ENCODE peak calls at places on chromosome 16, in five cellular contexts. B, R, H, J and X are unnamed samples.

GRCh38 chr16:11797957-11798299 is 870 bp upstream of the ZC3H7A start:
- DNase-seq in B (no peak), J (peak; percentile 50), H (no peak), R (no peak), X (no peak)

GRCh38 chr16:67237396-67238277 is 9.6 kb downstream of the FHOD1 start:
- DNase-seq in J (no peak), R (no peak), B (no peak), H (no peak), X (no peak)

GRCh38 chr16:70756071-70756470 is 44.9 kb downstream of the VAC14 start:
- DNase-seq in J (no peak), R (no peak), B (no peak), H (no peak), X (no peak)

GRCh38 chr16:76943936-76944335 is 247.1 kb upstream of the MON1B start:
- DNase-seq in R (no peak), H (no peak), B (no peak), J (no peak), X (no peak)

GRCh38 chr16:26668026-26668425 is 398.7 kb upstream of the C16orf82 start:
- DNase-seq in H (no peak), J (no peak), R (no peak), B (no peak), X (no peak)

GRCh38 chr16:88792668-88793587 is 7.9 kb upstream of the PIEZO1 start:
- DNase-seq in H (no peak), J (no peak), B (no peak), R (no peak), X (no peak)

GRCh38 chr16:28212532-28212873 is 738 bp upstream of the XPO6 start:
- DNase-seq in J (no peak), B (peak; percentile 40), H (no peak), R (no peak), X (no peak)

GRCh38 chr16:20114356-20114755 is 40.7 kb upstream of the GPR139 start:
- DNase-seq in R (peak; percentile 56), B (no peak), H (no peak), J (no peak), X (no peak)

GRCh38 chr16:24203675-24204074 is 52.5 kb upstream of the CACNG3 start:
- DNase-seq in J (no peak), B (no peak), H (no peak), R (no peak), X (no peak)

GRCh38 chr16:68987734-68988457 is 117.6 kb upstream of the HAS3 start:
- DNase-seq in R (no peak), B (no peak), H (no peak), J (no peak), X (no peak)

GRCh38 chr16:67936124-67936875 is at the start of gene PSMB10:
- DNase-seq in J (peak; percentile 47), R (no peak), B (peak; percentile 64), H (peak; percentile 64), X (peak; percentile 83)

GRCh38 chr16:4506450-4506849 is 30.3 kb downstream of the HMOX2 start:
- DNase-seq in J (peak; percentile 77), H (peak; percentile 85), R (peak; percentile 48), B (peak; percentile 70), X (peak; percentile 90)

GRCh38 chr16:2912330-2913199 is 834 bp downstream of the FLYWCH1 start:
- DNase-seq in J (peak; percentile 54), H (peak; percentile 58), R (no peak), B (peak; percentile 75), X (peak; percentile 80)

GRCh38 chr16:70770968-70771552 is 29.9 kb downstream of the VAC14 start:
- DNase-seq in J (peak; percentile 71), B (peak; percentile 39), H (peak; percentile 64), R (peak; percentile 56), X (peak; percentile 71)

GRCh38 chr16:84518804-84519341 is 14.4 kb upstream of the MEAK7 start:
- DNase-seq in B (no peak), J (no peak), R (no peak), H (no peak), X (no peak)

GRCh38 chr16:1380195-1380594 is 28.5 kb downstream of the GNPTG start:
- DNase-seq in R (no peak), B (no peak), H (peak; percentile 27), J (no peak), X (no peak)
- H3K4me3 ChIP-seq in R (no peak overlapping the region), B (no peak overlapping the region), H (peak overlapping the region; percentile 80), J (no peak overlapping the region), X (no peak overlapping the region)

DNA sequence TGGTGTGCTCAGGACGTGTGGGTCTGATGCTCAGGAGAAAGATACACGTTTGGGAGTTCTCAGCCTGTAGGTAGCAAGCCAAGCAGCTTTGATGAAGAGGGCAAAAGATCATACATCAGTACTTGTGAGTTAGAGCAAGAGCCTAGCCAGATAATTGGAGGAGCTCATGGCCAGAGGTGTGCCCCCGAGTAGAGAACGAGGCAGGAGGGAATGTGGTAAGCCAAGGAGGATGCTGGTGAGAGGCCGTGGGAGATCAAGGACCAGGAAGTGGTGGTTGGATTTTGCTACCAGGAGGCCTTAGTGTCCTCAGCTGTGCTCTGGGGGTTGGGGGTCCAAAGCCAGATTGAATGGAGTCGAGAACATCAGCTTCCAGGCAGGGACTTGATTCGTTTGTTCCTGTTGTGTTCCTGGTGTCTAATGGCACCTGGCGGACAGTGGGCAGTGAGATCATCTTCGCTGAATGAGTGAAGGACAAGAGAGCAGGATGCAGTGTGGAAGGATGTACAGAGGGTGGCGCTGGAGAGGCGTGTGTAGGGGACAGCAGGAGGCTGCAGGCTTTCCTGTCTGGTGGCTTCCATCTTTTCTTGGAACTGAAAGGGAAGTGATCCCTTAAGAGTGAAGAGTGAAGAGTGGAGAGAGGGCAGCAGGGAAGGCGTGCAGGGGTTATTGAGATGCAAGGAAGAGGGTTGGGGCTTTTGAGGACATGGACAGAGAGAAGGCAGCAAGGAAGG is 11.6 kb downstream of the FBXL19 start:
- DNase-seq in H (peak; percentile 74), R (no peak), B (peak; percentile 35), J (peak; percentile 56), X (peak; percentile 80)
- TF ChIP-seq CTCF in H (peak; percentile 64), R (no peak), B (peak; percentile 71), J (peak; percentile 65), X (peak; percentile 80)

GRCh38 chr16:62709856-62710255 is 673.6 kb upstream of the CDH8 start:
- DNase-seq in J (no peak), R (no peak), B (no peak), H (no peak), X (no peak)
- H3K4me3 ChIP-seq in J (no peak overlapping the region), R (no peak overlapping the region), B (no peak overlapping the region), H (no peak overlapping the region), X (no peak overlapping the region)

GRCh38 chr16:62261760-62262159 is 225.5 kb upstream of the CDH8 start:
- DNase-seq in R (no peak), H (no peak), B (no peak), J (no peak), X (no peak)

GRCh38 chr16:62253926-62254325 is 217.7 kb upstream of the CDH8 start:
- DNase-seq in R (peak; percentile 53), J (no peak), B (no peak), H (no peak), X (no peak)

GRCh38 chr16:62254847-62255246 is 218.6 kb upstream of the CDH8 start:
- DNase-seq in B (no peak), H (no peak), R (no peak), J (no peak), X (no peak)

DNA sequence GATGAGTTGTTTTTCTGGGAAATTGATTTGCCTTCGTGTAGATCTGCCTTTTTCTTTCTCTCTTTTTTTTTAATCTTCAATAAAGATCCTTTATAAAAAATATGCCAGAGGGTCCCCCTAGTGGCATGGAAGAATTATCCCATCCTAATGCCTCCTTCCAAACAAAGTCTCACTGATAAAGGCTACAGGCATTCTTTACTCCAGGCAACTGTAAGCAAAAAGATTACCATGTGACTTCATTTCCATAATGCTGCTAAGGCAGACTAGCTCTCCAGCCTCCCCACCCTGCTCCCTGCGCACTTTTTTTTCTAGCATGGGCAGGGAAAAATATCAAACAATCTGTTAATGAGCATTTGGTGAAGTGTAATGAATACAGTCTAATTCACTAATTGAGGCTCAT is 220.2 kb upstream of the CDH8 start:
- DNase-seq in H (peak; percentile 40), J (no peak), R (no peak), B (peak; percentile 6), X (peak; percentile 0)
- TF ChIP-seq CTCF in H (peak; percentile 71), J (no peak), R (no peak), B (no peak), X (no peak)

DNA sequence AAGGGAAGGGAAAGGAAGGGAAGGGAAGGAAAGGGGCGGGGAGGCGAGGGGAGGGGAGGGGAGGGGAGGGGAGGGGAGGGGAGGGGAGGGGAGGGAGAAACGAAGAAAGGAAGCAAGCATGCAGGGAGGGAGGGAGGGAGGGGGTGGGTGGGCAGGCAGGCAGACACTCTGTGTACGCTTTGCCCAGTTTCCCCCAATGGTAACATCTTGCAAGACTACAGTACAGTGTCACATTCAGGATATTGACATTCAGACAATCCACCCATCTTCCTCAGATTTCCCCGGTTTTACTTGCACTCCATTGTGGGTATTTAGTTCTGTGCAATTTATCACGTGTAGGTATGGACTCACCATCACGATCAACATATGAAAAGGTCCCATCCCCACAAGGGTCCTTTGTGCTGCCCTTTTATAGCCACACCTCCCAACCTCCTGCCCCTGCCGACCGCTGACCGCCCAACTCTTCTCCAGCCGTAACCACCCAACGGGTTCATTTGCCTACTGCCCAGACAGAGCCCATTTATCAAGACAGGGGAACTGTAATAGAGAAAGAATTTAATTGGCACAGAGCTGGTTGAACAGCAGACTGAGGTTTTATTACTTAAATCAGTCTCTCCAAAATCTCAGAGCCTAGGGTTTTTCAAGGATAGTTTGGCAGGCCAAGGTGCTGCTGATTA is 91.4 kb upstream of the FA2H start:
- DNase-seq in J (no peak), H (peak; percentile 42), B (peak; percentile 86), R (no peak), X (no peak)
- H3K4me3 ChIP-seq in J (no peak overlapping the region), H (no peak overlapping the region), B (no peak overlapping the region), R (no peak overlapping the region), X (no peak overlapping the region)

GRCh38 chr16:86316967-86317616 is 193.2 kb upstream of the FOXF1 start:
- DNase-seq in R (no peak), J (no peak), B (no peak), H (no peak), X (no peak)
- TF ChIP-seq CTCF in R (no peak), J (no peak), B (no peak), H (peak; percentile 21), X (no peak)

DNA sequence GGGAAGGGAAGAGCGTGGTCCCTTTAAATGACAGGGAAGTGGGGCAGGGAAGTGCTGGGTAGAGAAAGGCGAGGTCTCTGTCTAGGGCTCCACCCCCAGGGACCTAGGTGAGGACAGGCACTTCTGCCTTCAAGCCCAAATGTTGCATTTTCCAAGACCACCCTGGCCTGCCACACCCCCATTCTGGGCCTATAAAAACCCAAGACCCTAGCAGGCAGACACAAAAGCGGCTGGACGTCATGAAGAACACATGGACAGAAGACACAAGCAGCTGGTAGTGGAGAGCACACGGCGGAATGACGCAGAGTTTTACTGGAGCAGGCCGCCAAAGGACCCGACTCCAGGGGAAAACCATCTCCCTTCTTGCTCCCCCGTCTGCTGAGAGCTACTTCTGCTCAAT is 622.0 kb upstream of the SALL1 start:
- DNase-seq in R (no peak), J (no peak), H (no peak), B (no peak), X (no peak)
- H3K4me3 ChIP-seq in R (no peak overlapping the region), J (no peak overlapping the region), H (no peak overlapping the region), B (no peak overlapping the region), X (no peak overlapping the region)

GRCh38 chr16:49918257-49918656 is 62.3 kb upstream of the ZNF423 start:
- DNase-seq in B (no peak), R (no peak), J (no peak), H (no peak), X (no peak)
- TF ChIP-seq CTCF in B (no peak), R (no peak), J (no peak), H (no peak), X (no peak)